ENCODE peak calls at places on chromosomes 16 and 17, in six cellular contexts. N is K562, G is GM12878, B is H1, L is SK-N-SH, I is HepG2. K is an unnamed sample.

GRCh38 chr17:68346448-68346847 is 55.2 kb downstream of the ARSG start:
- DNase-seq in L (no peak), G (peak; percentile 24), B (no peak), N (no peak), I (no peak), K (no peak)

GRCh38 chr17:69302682-69303081 is 24.3 kb downstream of the ABCA5 start:
- DNase-seq in G (no peak), L (no peak), B (no peak), N (no peak), I (no peak), K (no peak)

GRCh38 chr17:76252040-76252954 is 12.0 kb upstream of the RNF157 start:
- DNase-seq in I (peak; percentile 94), B (no peak), N (no peak), L (no peak), G (no peak), K (no peak)

GRCh38 chr16:59543641-59544040 is 809.5 kb upstream of the GOT2 start:
- DNase-seq in N (no peak), B (no peak), G (no peak), I (no peak), L (no peak), K (no peak)

GRCh38 chr16:30065943-30066881 is 652 bp downstream of the ALDOA start:
- DNase-seq in B (no peak), N (peak; percentile 64), I (no peak), G (no peak), L (peak; percentile 31), K (no peak)

GRCh38 chr17:72782985-72783701 is 309.3 kb downstream of the SLC39A11 start:
- DNase-seq in G (no peak), B (no peak), L (peak; percentile 58), I (peak; percentile 95), N (no peak), K (no peak)

GRCh38 chr17:15946611-15947120 is 1.7 kb downstream of the ADORA2B start:
- DNase-seq in B (no peak), N (no peak), I (no peak), G (no peak), L (no peak), K (no peak)

GRCh38 chr16:65099607-65100006 is 22.3 kb downstream of the CDH11 start:
- DNase-seq in G (no peak), N (no peak), B (no peak), I (no peak), L (no peak), K (no peak)

GRCh38 chr16:648071-648785 is 937 bp upstream of the WDR90 start:
- DNase-seq in I (peak; percentile 57), L (peak; percentile 89), B (no peak), N (no peak), G (no peak), K (no peak)

GRCh38 chr16:14303654-14304394 is 232.7 kb downstream of the MRTFB start:
- DNase-seq in B (no peak), L (no peak), I (no peak), G (no peak), N (peak; percentile 54), K (no peak)

GRCh38 chr17:82388223-82388921 is 16.8 kb downstream of the UTS2R start:
- DNase-seq in G (no peak), B (no peak), N (peak; percentile 37), L (peak; percentile 63), I (peak; percentile 55), K (no peak)

DNA sequence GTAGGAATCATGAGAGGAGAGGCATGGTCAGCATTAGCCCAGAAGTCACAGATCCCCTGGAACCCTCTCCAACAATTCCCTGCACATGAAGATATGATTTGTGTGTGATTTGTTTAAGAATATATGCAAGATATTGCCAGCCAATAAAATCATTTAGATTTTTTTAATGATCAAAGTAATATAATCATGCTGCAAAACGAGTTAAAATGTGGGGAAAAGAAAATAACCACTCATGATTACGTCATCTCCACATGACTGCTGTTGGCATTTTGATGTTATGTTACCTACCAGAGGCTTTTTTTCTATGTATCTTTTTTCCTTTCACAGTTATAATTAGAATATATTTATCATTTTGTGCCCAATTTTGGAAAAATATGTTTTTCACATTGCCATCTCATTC is 22.4 kb downstream of the SLC35G3 start:
- DNase-seq in I (no peak), G (no peak), L (no peak), B (no peak), N (no peak), K (no peak)
- TF ChIP-seq YY1 in I (no peak), G (no peak), L (no peak), B (no peak), N (no peak), K (no peak)

DNA sequence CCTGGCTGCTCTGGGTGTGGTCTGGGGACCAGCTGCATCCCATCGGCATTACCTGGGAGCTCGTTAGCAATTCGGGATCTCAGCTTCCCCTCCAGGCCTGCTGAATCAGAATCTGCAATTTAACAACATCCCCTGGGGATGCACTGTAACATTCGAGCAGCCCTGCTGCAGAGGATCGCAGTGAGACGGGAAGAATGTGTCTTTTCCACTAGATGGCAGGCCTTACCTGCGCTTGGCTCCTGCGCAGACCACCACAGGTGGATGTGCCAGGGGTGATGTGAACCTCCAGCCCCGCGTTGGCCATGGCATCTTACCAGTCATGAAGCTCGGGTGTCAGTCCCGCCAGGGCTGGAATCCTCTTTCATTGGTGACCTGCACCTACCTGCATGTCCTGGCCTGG is 209.9 kb downstream of the PRKCB start:
- DNase-seq in L (peak; percentile 70), B (peak; percentile 81), N (no peak), I (no peak), G (no peak), K (no peak)
- TF ChIP-seq MAX in L (no peak), B (no peak), N (no peak), I (no peak), G (no peak), K (no peak)

DNA sequence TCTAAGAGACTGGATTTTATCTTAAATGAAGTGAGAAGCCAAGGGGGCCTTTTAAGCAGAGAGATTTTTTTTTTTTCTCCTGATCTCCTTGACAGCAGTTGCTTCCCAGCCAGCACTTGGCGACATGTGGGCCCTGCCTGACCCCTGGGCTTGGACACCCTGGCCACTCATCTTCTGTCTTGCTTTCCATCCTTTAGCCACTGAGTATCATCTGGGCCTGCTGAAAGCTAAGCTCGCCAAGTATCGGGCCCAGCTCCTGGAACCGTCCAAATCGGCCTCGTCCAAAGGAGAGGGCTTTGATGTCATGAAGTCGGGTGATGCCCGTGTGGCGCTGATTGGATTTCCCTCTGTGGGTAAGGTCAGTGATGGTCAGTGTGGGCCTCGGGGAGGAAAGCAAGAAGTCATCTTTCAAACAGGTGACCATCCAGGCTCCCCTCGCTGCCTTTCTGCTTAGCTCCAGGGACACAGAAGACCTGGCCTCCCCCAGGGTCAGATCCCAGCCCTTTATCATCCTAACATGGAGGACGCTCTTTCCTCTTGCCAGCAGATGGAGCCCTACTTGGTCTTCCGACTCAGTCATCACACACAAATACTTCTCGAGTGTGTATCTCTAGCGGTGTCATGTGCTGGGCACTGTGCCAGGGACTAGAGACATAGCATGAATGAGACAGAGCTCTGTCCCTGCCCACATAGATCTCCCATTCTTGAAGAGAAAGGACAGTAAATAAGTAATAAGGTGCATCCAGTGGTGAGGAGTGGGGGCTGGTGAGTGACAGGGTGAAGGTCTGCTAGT is 6.1 kb downstream of the DRG2 start:
- DNase-seq in L (no peak), I (peak; percentile 78), G (no peak), N (peak; percentile 43), B (no peak), K (peak; percentile 27)
- TF ChIP-seq YY1 in L (no peak), I (no peak), G (no peak), N (no peak), B (peak; percentile 21), K (no peak)

GRCh38 chr16:69772560-69773254 is 10.6 kb downstream of the WWP2 start:
- DNase-seq in G (no peak), I (no peak), B (no peak), L (no peak), N (no peak), K (no peak)
- TF ChIP-seq MAX in G (no peak), I (no peak), B (no peak), L (no peak), N (no peak), K (no peak)

GRCh38 chr16:10170016-10170415 is 12.2 kb downstream of the GRIN2A start:
- DNase-seq in G (no peak), I (no peak), L (no peak), B (no peak), N (no peak), K (no peak)

GRCh38 chr16:10171225-10171624 is 11.0 kb downstream of the GRIN2A start:
- DNase-seq in N (no peak), L (no peak), G (no peak), I (peak; percentile 83), B (no peak), K (no peak)

GRCh38 chr16:10169031-10169430 is 13.2 kb downstream of the GRIN2A start:
- DNase-seq in L (no peak), N (no peak), I (no peak), G (no peak), B (no peak), K (no peak)

GRCh38 chr16:10168258-10168657 is 14.0 kb downstream of the GRIN2A start:
- DNase-seq in B (no peak), L (no peak), N (no peak), G (no peak), I (no peak), K (no peak)

DNA sequence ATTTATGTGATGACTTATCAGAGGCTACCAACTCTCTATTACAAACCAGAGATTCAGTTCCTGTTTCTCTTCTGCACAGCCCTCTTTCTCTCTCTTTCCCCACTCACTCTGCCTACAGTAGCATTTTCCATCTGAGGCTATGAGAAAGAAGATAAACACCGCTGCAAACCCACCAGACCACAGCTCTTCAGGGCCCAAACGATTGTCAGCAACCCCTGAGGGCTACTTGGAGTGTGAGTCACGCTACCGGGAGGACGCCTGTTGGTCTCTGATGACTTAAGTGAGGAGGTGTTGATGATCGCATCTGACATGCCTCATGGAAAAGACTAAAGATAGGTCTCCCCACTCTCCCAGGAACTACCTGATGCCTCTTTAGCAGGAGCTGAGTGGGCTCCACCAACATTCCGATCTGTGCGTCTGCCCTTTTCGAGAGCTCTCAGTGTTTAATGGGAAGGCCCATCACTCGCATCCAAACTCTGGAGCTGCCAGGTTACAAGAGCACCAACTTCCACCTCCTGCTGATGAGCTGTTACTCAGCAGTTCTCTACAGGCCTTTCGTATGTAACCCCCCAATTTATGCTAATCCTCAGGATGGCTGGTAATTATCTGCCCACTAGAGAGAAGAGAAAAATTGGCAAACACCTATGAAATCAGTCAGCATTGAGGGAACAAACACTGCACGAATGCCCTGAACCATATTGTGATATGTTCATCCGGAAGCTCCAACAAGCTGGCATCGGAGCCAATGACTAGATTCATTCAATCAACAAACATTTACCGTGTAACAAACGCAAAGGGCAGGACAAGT is 9.2 kb downstream of the GRIN2A start:
- DNase-seq in G (peak; percentile 4), N (peak; percentile 30), L (no peak), I (no peak), B (no peak), K (no peak)
- TF ChIP-seq YY1 in G (no peak), N (no peak), L (no peak), I (no peak), B (no peak), K (no peak)